ENCODE peak calls at places on chromosomes 6 and 20, in four cellular contexts. One of them, this sample, is unnamed. For H3K4me1, the result is how much of the 10 kb centered on the place peaks cover.

GRCh38 chr6:7672066-7673062 is 53.5 kb upstream of the BMP6 start:
- DNase-seq in breast epithelium: no peak
- DNase-seq in lower lobe of right lung: no peak
- DNase-seq in hepatocyte: no peak
- DNase-seq in this sample: no peak

GRCh38 chr6:42877695-42878094 is 1.7 kb upstream of the RPL7L1 start:
- DNase-seq in lower lobe of right lung: no peak
- DNase-seq in breast epithelium: no peak
- DNase-seq in hepatocyte: no peak
- DNase-seq in this sample: no peak

GRCh38 chr20:11041396-11041795 is 367.6 kb upstream of the JAG1 start:
- DNase-seq in hepatocyte: no peak
- DNase-seq in breast epithelium: no peak
- DNase-seq in lower lobe of right lung: no peak
- DNase-seq in this sample: peak

GRCh38 chr6:5398530-5398929 is 137.2 kb downstream of the FARS2 start:
- DNase-seq in hepatocyte: peak
- DNase-seq in breast epithelium: no peak
- DNase-seq in lower lobe of right lung: no peak
- DNase-seq in this sample: peak

GRCh38 chr20:20894753-20895152 is 182.3 kb upstream of the RALGAPA2 start:
- DNase-seq in lower lobe of right lung: no peak
- DNase-seq in hepatocyte: no peak
- DNase-seq in breast epithelium: no peak
- DNase-seq in this sample: no peak

GRCh38 chr6:96809119-96809518 is 28.2 kb downstream of the GPR63 start:
- DNase-seq in lower lobe of right lung: no peak
- DNase-seq in breast epithelium: no peak
- DNase-seq in hepatocyte: peak
- DNase-seq in this sample: no peak

GRCh38 chr20:57322476-57322875 is 7.1 kb upstream of the SPO11 start:
- DNase-seq in breast epithelium: no peak
- DNase-seq in lower lobe of right lung: no peak
- DNase-seq in hepatocyte: no peak
- DNase-seq in this sample: no peak

GRCh38 chr6:108897371-108897770 is 49.1 kb downstream of the ARMC2 start:
- DNase-seq in lower lobe of right lung: no peak
- DNase-seq in breast epithelium: no peak
- DNase-seq in hepatocyte: no peak
- DNase-seq in this sample: peak

GRCh38 chr6:56552212-56553130 is 90.2 kb downstream of the DST start:
- DNase-seq in breast epithelium: no peak
- DNase-seq in hepatocyte: no peak
- DNase-seq in lower lobe of right lung: no peak
- DNase-seq in this sample: no peak

GRCh38 chr20:24588725-24589340 is 119.4 kb downstream of the SYNDIG1 start:
- DNase-seq in hepatocyte: no peak
- DNase-seq in breast epithelium: no peak
- DNase-seq in lower lobe of right lung: no peak
- DNase-seq in this sample: no peak

GRCh38 chr6:1551236-1551635 is 58.5 kb upstream of the FOXC1 start:
- DNase-seq in breast epithelium: no peak
- DNase-seq in hepatocyte: no peak
- DNase-seq in lower lobe of right lung: no peak
- DNase-seq in this sample: no peak

GRCh38 chr20:57786304-57786942 is 76.6 kb upstream of the PMEPA1 start:
- DNase-seq in hepatocyte: no peak
- DNase-seq in lower lobe of right lung: no peak
- DNase-seq in breast epithelium: no peak
- DNase-seq in this sample: no peak

DNA sequence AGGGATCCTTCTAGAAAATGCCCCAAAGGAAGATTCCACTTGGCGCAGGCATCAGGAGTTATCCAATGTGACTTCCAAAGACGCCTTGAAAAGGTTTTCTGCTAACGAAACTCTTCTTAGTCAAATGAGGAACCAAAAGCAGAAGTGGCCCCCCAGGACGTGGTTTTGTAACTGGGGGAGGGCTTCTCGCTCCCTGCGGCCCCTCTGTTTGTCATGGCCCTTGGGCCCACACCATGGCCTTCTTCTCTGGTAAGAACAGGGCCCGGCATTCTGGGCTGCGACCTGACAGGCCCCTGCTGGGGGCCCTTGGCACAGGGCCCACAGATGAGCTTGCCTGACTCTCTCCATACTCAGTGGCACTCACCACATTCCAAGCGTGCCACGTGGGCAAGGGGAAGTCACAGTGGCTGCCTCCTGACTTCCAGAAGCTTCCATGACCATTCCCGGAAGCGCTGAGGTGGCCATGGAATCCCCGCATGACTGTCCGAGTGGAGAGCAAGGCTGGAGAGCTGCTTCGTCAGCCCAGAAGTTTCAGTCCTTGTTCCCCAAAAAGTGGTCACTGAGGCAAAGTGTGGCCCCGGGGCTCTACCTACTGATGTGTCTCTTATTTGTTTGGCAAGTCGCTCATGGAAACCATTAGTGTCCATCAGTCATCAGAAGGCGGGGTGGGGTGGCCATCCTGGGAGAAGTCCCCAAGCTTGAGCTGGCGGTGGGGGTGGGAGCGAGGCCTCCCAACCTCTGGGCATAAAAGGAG is 881 bp upstream of the CTSZ start:
- DNase-seq in lower lobe of right lung: peak
- DNase-seq in breast epithelium: no peak
- DNase-seq in hepatocyte: no peak
- DNase-seq in this sample: no peak
- H3K4me1 ChIP-seq in lower lobe of right lung: half or more
- H3K4me1 ChIP-seq in breast epithelium: under half
- H3K4me1 ChIP-seq in hepatocyte: under half
- H3K4me1 ChIP-seq in this sample: under half

GRCh38 chr6:131787955-131788712 is 19.7 kb upstream of the ENPP1 start:
- DNase-seq in hepatocyte: peak
- DNase-seq in lower lobe of right lung: no peak
- DNase-seq in breast epithelium: no peak
- DNase-seq in this sample: no peak

GRCh38 chr6:131787079-131787478 is 20.7 kb upstream of the ENPP1 start:
- DNase-seq in lower lobe of right lung: no peak
- DNase-seq in breast epithelium: no peak
- DNase-seq in hepatocyte: no peak
- DNase-seq in this sample: no peak

GRCh38 chr6:131784561-131784960 is 23.3 kb upstream of the ENPP1 start:
- DNase-seq in hepatocyte: no peak
- DNase-seq in lower lobe of right lung: no peak
- DNase-seq in breast epithelium: no peak
- DNase-seq in this sample: no peak

GRCh38 chr6:131792091-131792496 is 15.7 kb upstream of the ENPP1 start:
- DNase-seq in breast epithelium: no peak
- DNase-seq in hepatocyte: no peak
- DNase-seq in lower lobe of right lung: no peak
- DNase-seq in this sample: peak

GRCh38 chr6:131789219-131789618 is 18.6 kb upstream of the ENPP1 start:
- DNase-seq in hepatocyte: no peak
- DNase-seq in lower lobe of right lung: no peak
- DNase-seq in breast epithelium: no peak
- DNase-seq in this sample: no peak
- TF ChIP-seq CTCF in hepatocyte: no peak
- TF ChIP-seq CTCF in lower lobe of right lung: no peak
- TF ChIP-seq CTCF in breast epithelium: no peak
- TF ChIP-seq CTCF in this sample: no peak

GRCh38 chr6:69936674-69937363 is 70.5 kb downstream of the COL19A1 start:
- DNase-seq in lower lobe of right lung: no peak
- DNase-seq in breast epithelium: peak
- DNase-seq in hepatocyte: no peak
- DNase-seq in this sample: no peak
- H3K4me1 ChIP-seq in lower lobe of right lung: under half
- H3K4me1 ChIP-seq in breast epithelium: under half
- H3K4me1 ChIP-seq in hepatocyte: under half
- H3K4me1 ChIP-seq in this sample: under half

DNA sequence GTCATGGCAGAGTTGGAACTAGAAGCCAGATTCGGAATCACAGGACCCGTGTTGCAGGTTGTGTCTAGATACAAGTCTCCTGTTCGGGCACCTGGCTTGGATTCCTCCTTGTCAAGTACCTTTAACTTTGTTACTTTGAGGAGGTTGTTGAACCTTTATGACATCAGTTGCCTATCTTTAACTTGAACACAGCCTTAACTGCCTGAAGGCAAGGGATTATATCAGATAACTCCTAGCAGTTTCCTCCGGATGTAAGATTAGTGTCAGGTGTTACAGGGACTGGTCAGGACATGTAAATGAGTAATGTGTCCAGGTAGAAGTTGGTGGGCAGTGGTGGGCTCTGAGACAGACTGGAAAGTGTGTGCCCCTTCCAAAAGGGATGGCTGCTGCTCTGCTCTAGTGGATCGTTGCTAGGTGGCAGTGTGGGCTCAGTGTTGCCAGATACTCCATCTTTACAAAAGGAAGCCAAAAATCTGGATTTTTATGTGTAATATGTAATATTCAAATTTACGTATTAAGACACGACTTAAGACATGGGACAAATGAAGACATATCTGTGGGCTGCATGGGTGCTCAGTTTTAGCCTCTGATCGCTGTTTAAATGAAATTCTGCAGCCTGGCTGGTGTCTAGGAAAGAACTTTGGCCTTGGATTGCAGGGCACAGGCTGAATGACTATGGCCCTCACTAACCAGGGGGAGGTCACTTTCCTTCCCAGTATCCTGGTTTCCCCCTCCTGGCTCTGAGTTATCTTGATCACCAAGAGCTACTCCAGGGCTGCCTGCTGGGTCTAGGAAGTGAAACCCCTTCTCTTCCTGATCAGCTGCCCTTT is 27.1 kb downstream of the CHMP4B start:
- DNase-seq in hepatocyte: no peak
- DNase-seq in breast epithelium: no peak
- DNase-seq in lower lobe of right lung: no peak
- DNase-seq in this sample: peak
- TF ChIP-seq CTCF in hepatocyte: peak
- TF ChIP-seq CTCF in breast epithelium: no peak
- TF ChIP-seq CTCF in lower lobe of right lung: no peak
- TF ChIP-seq CTCF in this sample: peak